ENCODE peak calls at places on chromosome 4, in four cellular contexts. R, J, W and Q are unnamed samples.

GRCh38 chr4:129092636-129093172 is 635 bp downstream of the SCLT1 start:
- DNase-seq in R (peak; percentile 17), W (peak; percentile 59), J (no peak), Q (no peak)

GRCh38 chr4:149005191-149005590 is 563.0 kb upstream of the NR3C2 start:
- DNase-seq in W (no peak), R (no peak), J (no peak), Q (no peak)

GRCh38 chr4:150371869-150372268 is 210.1 kb upstream of the MAB21L2 start:
- DNase-seq in J (no peak), W (no peak), R (no peak), Q (no peak)

GRCh38 chr4:18198653-18199052 is 177.1 kb upstream of the LCORL start:
- DNase-seq in R (no peak), J (no peak), W (no peak), Q (no peak)

GRCh38 chr4:134141728-134142127 is 59.9 kb downstream of the PABPC4L start:
- DNase-seq in W (no peak), J (no peak), R (no peak), Q (no peak)

GRCh38 chr4:55469979-55470378 is 74.2 kb downstream of the TMEM165 start:
- DNase-seq in W (no peak), J (no peak), R (no peak), Q (no peak)

GRCh38 chr4:184292877-184293276 is 75.2 kb upstream of the ENPP6 start:
- DNase-seq in J (no peak), R (no peak), W (no peak), Q (no peak)

GRCh38 chr4:81255524-81255923 is 40.5 kb upstream of the PRKG2 start:
- DNase-seq in R (peak; percentile 11), W (peak; percentile 80), J (no peak), Q (no peak)

GRCh38 chr4:112266823-112267222 is 18.9 kb downstream of the TIFA start:
- DNase-seq in J (no peak), W (peak; percentile 69), R (peak; percentile 36), Q (no peak)

GRCh38 chr4:92031825-92032224 is 271.9 kb upstream of the GRID2 start:
- DNase-seq in J (no peak), W (no peak), R (no peak), Q (no peak)

GRCh38 chr4:76434901-76435688 is at the start of gene SHROOM3:
- DNase-seq in W (peak; percentile 45), R (no peak), J (no peak), Q (peak; percentile 55)

GRCh38 chr4:120769227-120769626 is 153.3 kb downstream of the PRDM5 start:
- DNase-seq in W (peak; percentile 63), R (peak; percentile 24), J (no peak), Q (no peak)

GRCh38 chr4:179750374-179750773 is 2308.1 kb upstream of the AGA start:
- DNase-seq in J (no peak), R (peak; percentile 20), W (no peak), Q (no peak)

GRCh38 chr4:157514711-157515110 is 294.2 kb downstream of the GRIA2 start:
- DNase-seq in R (no peak), W (no peak), J (no peak), Q (no peak)

GRCh38 chr4:112889619-112890294 is 159.7 kb upstream of the ANK2 start:
- DNase-seq in W (peak; percentile 90), J (no peak), R (no peak), Q (no peak)

GRCh38 chr4:68378226-68378625 is 28.3 kb upstream of the YTHDC1 start:
- DNase-seq in J (no peak), W (no peak), R (no peak), Q (no peak)

GRCh38 chr4:106496066-106496465 is 127.5 kb upstream of the GIMD1 start:
- DNase-seq in W (no peak), R (no peak), J (no peak), Q (no peak)

GRCh38 chr4:177308125-177308524 is 1.5 kb upstream of the NEIL3 start:
- DNase-seq in J (no peak), R (no peak), W (peak; percentile 72), Q (no peak)

GRCh38 chr4:147984065-147984777 is 252.3 kb downstream of the ARHGAP10 start:
- DNase-seq in J (no peak), W (peak; percentile 65), R (peak; percentile 48), Q (no peak)

GRCh38 chr4:102535398-102536082 is 34.4 kb downstream of the NFKB1 start:
- DNase-seq in W (peak; percentile 48), R (no peak), J (no peak), Q (no peak)

GRCh38 chr4:47251363-47252135 is 212.0 kb downstream of the COMMD8 start:
- DNase-seq in R (no peak), W (no peak), J (no peak), Q (no peak)

GRCh38 chr4:141851246-141851891 is 215.0 kb downstream of the IL15 start:
- DNase-seq in W (peak; percentile 2), R (no peak), J (no peak), Q (no peak)

GRCh38 chr4:45063701-45064100 is 337.3 kb upstream of the GNPDA2 start:
- DNase-seq in R (no peak), W (no peak), J (no peak), Q (no peak)

GRCh38 chr4:184755278-184755677 is 21.4 kb upstream of the CENPU start:
- DNase-seq in R (no peak), J (no peak), W (peak; percentile 77), Q (no peak)

GRCh38 chr4:160835789-160836188 is 1328.0 kb downstream of the FSTL5 start:
- DNase-seq in J (no peak), R (peak; percentile 7), W (no peak), Q (no peak)

GRCh38 chr4:89307446-89308160 is at the start of gene GPRIN3:
- DNase-seq in J (peak; percentile 85), W (peak; percentile 67), R (peak; percentile 68), Q (no peak)

GRCh38 chr4:176333076-176333475 is 13.3 kb downstream of the SPCS3 start:
- DNase-seq in J (no peak), R (no peak), W (no peak), Q (no peak)

GRCh38 chr4:26028793-26029511 is 114.9 kb downstream of the SMIM20 start:
- DNase-seq in J (peak; percentile 92), R (peak; percentile 90), W (peak; percentile 74), Q (no peak)

GRCh38 chr4:7282786-7283185 is 90.4 kb downstream of the SORCS2 start:
- DNase-seq in R (no peak), W (no peak), J (no peak), Q (no peak)

GRCh38 chr4:7828011-7828720 is 111.5 kb downstream of the AFAP1 start:
- DNase-seq in R (peak; percentile 81), W (peak; percentile 98), J (no peak), Q (no peak)

GRCh38 chr4:81207793-81208192 is 7.2 kb downstream of the PRKG2 start:
- DNase-seq in W (peak; percentile 96), J (no peak), R (no peak), Q (no peak)

GRCh38 chr4:142404191-142404611 is 441.9 kb downstream of the INPP4B start:
- DNase-seq in J (no peak), W (peak; percentile 89), R (no peak), Q (no peak)

GRCh38 chr4:6938758-6939201 is 29.2 kb downstream of the TBC1D14 start:
- DNase-seq in W (no peak), J (no peak), R (no peak), Q (no peak)

GRCh38 chr4:2362286-2363055 is 56.0 kb downstream of the ZFYVE28 start:
- DNase-seq in W (no peak), R (no peak), J (no peak), Q (no peak)

GRCh38 chr4:156515295-156515694 is 456.3 kb downstream of the PDGFC start:
- DNase-seq in W (no peak), J (no peak), R (no peak), Q (no peak)

GRCh38 chr4:123599061-123599919 is 202.7 kb downstream of the SPRY1 start:
- DNase-seq in R (peak; percentile 42), J (no peak), W (peak; percentile 80), Q (no peak)

GRCh38 chr4:123600426-123600825 is 203.8 kb downstream of the SPRY1 start:
- DNase-seq in W (peak; percentile 7), J (no peak), R (no peak), Q (no peak)

GRCh38 chr4:123600921-123601904 is 204.6 kb downstream of the SPRY1 start:
- DNase-seq in W (no peak), J (no peak), R (no peak), Q (no peak)

GRCh38 chr4:123602007-123602406 is 205.4 kb downstream of the SPRY1 start:
- DNase-seq in R (no peak), W (no peak), J (no peak), Q (no peak)

DNA sequence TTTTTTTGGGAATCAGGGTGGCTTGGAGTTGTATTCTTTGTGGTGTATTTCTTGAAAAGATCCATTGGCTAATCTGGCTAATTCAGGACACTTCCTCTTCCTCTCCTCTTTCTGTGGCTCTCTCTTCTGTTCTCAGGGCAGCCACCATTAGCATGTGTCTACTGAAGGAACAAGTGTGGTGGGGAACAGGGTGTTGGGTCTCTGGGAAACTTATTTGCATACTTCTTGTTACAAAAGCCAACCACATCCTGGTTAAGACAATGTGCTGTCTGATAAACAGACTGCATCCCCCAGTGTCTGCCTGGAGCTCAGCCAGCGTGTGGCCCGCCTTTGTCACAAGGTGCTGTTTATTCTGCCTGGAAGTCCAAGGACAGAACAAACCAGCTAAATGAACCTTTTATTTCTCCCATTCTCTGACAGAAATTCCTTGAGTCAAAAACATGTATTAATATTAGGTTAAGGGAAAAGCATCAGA is 203.4 kb downstream of the SPRY1 start:
- DNase-seq in J (peak; percentile 71), W (peak; percentile 15), R (peak; percentile 58), Q (no peak)
- H3K4me3 ChIP-seq in J (no peak overlapping the region), W (peak overlapping the region; percentile 39), R (no peak overlapping the region), Q (no peak overlapping the region)

GRCh38 chr4:3389879-3390840 is 51.6 kb upstream of the HGFAC start:
- DNase-seq in J (peak; percentile 43), W (no peak), R (no peak), Q (no peak)
- H3K4me3 ChIP-seq in J (no peak overlapping the region), W (no peak overlapping the region), R (no peak overlapping the region), Q (no peak overlapping the region)

GRCh38 chr4:165330071-165330470 is 2.6 kb downstream of the MSMO1 start:
- DNase-seq in R (no peak), J (no peak), W (no peak), Q (no peak)

GRCh38 chr4:165332502-165332901 is 5.0 kb downstream of the MSMO1 start:
- DNase-seq in W (no peak), R (no peak), J (no peak), Q (no peak)

GRCh38 chr4:165330666-165331065 is 3.2 kb downstream of the MSMO1 start:
- DNase-seq in R (no peak), W (no peak), J (no peak), Q (no peak)

GRCh38 chr4:165331823-165332222 is 4.4 kb downstream of the MSMO1 start:
- DNase-seq in J (no peak), R (no peak), W (no peak), Q (no peak)

GRCh38 chr4:165331316-165331715 is 3.8 kb downstream of the MSMO1 start:
- DNase-seq in R (no peak), J (no peak), W (no peak), Q (no peak)
- H3K4me3 ChIP-seq in R (peak overlapping the region; percentile 38), J (no peak overlapping the region), W (peak overlapping the region; percentile 92), Q (no peak overlapping the region)

DNA sequence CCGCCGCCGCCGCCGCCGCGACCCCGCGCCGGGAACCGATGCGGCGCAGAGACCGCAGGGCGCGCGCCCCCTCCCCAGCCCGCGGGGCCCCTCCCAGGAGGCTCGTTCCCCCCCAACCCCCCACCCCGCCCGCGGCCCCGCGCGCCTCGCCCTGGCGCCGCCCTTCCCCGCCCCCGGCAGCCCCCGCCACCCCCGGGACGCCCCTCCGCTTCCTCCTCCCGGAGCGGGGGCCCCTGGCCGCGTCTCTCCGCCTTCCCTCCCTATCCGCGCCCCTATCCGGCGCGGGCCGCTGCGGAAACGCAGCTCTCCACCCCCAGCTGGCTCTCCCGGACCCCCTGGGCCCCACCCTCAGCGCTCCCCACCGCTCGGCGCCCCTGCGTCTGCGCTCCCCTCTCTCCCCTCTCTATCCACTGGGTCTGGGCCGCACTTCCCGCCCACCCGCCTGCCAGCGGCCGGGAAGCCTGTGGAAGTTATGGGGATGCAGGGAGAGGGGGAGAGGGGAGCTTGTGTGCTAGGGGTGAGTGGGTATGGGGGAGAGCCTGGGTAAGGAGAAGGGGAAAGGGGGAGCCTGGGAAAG is at the start of gene TMEM271:
- DNase-seq in W (no peak), R (no peak), J (no peak), Q (no peak)
- H3K4me3 ChIP-seq in W (no peak within 1 kb of the TSS), R (no peak within 1 kb of the TSS), J (no peak within 1 kb of the TSS), Q (no peak within 1 kb of the TSS)